ENCODE peak calls at places on chromosomes 11 and 22, in ten cellular contexts. Y is endothelial cell of umbilical vein, L is HCT116, I is gastrocnemius medialis, D is GM12878, G is breast epithelium, O is transverse colon, X is ovary, E is stomach, U is body of pancreas. T is an unnamed sample. For H3K36me3 and H3K4me1, the result is how much of the 10 kb centered on the place peaks cover.

GRCh38 chr11:128981254-128981653 is 38.6 kb upstream of the TP53AIP1 start:
- DNase-seq in G (no peak), X (no peak), D (no peak), U (no peak), O (no peak), E (no peak), L (no peak), Y (no peak), I (no peak), T (no peak)

GRCh38 chr11:130131957-130132850 is 27.4 kb upstream of the ST14 start:
- DNase-seq in I (peak), G (no peak), L (peak), D (peak), Y (peak), O (peak), U (peak), X (no peak), E (peak), T (no peak)

GRCh38 chr11:21704539-21704938 is 488.3 kb upstream of the ANO5 start:
- DNase-seq in X (no peak), L (no peak), U (no peak), G (no peak), E (no peak), D (no peak), I (no peak), O (no peak), Y (no peak), T (no peak)

GRCh38 chr22:27801616-27802388 is at the start of gene MN1:
- DNase-seq in X (peak), Y (peak), E (peak), L (no peak), I (no peak), U (peak), G (no peak), D (no peak), O (peak), T (peak)

GRCh38 chr22:48088926-48089536 is 1326.6 kb downstream of the TBC1D22A start:
- DNase-seq in E (no peak), D (no peak), L (no peak), G (peak), Y (no peak), O (no peak), U (no peak), I (no peak), X (no peak), T (no peak)

GRCh38 chr11:127674754-127675153 is 674.2 kb upstream of the KIRREL3 start:
- DNase-seq in E (no peak), X (no peak), D (no peak), Y (no peak), L (no peak), G (no peak), O (no peak), U (no peak), I (no peak), T (no peak)

GRCh38 chr11:795638-796564 is 2.2 kb downstream of the SLC25A22 start:
- DNase-seq in I (peak), L (no peak), D (no peak), E (peak), X (peak), O (peak), U (peak), G (no peak), Y (peak), T (peak)

GRCh38 chr11:134574425-134574824 is 162.4 kb upstream of the B3GAT1 start:
- DNase-seq in E (no peak), X (no peak), Y (no peak), U (no peak), G (no peak), D (no peak), O (no peak), I (no peak), L (no peak), T (no peak)

GRCh38 chr11:19995131-19995530 is 165.1 kb downstream of the DBX1 start:
- DNase-seq in O (no peak), I (peak), D (no peak), X (no peak), U (peak), L (peak), G (no peak), Y (peak), E (no peak), T (peak)

GRCh38 chr22:27473533-27473932 is 328.0 kb downstream of the MN1 start:
- DNase-seq in G (no peak), X (no peak), D (no peak), U (no peak), E (no peak), L (peak), I (no peak), Y (no peak), O (no peak), T (no peak)

GRCh38 chr22:35575116-35575748 is 34.6 kb downstream of the RASD2 start:
- DNase-seq in X (no peak), D (no peak), Y (no peak), G (no peak), E (no peak), I (no peak), L (no peak), U (no peak), O (no peak), T (no peak)

GRCh38 chr11:72641900-72642814 is 32.1 kb downstream of the PDE2A start:
- DNase-seq in Y (peak), O (peak), G (no peak), L (no peak), E (peak), U (peak), I (no peak), D (no peak), X (no peak), T (no peak)

DNA sequence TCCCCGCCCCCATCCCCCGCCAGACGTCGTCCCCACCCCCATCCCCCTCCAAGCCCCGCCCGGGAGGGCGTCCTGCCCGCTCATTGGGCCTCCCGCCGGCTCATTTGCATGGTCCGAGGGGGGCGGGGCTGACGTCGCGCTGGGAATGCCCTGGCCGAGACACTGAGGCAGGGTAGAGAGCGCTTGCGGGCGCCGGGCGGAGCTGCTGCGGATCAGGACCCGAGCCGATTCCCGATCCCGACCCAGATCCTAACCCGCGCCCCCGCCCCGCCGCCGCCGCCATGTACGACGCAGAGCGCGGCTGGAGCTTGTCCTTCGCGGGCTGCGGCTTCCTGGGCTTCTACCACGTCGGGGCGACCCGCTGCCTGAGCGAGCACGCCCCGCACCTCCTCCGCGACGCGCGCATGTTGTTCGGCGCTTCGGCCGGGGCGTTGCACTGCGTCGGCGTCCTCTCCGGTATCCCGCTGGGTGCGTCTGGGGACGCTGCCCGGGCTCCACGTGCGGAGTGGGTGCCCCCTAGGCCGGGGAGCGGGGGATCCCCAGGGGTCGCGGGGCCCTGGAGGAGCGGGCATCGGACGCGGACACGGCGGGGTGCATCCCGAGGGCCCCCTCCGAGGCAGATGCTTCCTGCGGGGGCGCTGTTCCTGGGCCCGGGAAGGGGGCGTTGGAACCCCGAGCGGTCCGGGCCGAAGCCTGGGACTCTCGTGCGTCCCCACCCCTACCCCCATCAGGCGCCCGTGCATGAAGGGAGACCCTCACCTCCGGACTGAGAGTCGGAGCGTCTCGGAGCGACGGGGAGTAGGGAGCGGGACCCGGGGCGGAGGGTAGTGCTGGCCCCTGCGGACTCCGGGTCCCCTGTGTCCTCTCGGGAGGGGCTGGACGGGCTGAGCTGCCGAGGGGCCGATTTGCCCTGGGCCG is at the start of gene PNPLA3:
- DNase-seq in Y (peak), D (no peak), L (peak), I (peak), X (peak), G (peak), O (peak), U (peak), E (peak), T (peak)
- TF ChIP-seq POLR2A in Y (peak), D (peak), L (peak), I (peak), X (no peak), G (no peak), O (peak), U (peak), E (no peak), T (peak)

GRCh38 chr22:38248280-38248679 is 24.5 kb downstream of the TMEM184B start:
- DNase-seq in E (no peak), U (no peak), I (no peak), D (no peak), O (no peak), X (no peak), G (no peak), Y (no peak), L (no peak), T (no peak)

GRCh38 chr22:38246046-38246658 is 26.7 kb downstream of the TMEM184B start:
- DNase-seq in X (no peak), E (no peak), I (no peak), Y (no peak), G (no peak), U (no peak), D (no peak), O (no peak), L (no peak), T (no peak)

GRCh38 chr22:38246692-38247091 is 26.1 kb downstream of the TMEM184B start:
- DNase-seq in D (no peak), O (no peak), L (no peak), E (no peak), I (peak), X (no peak), G (no peak), U (no peak), Y (no peak), T (no peak)

GRCh38 chr22:38249301-38249700 is 23.5 kb downstream of the TMEM184B start:
- DNase-seq in D (no peak), X (no peak), U (no peak), L (no peak), I (no peak), E (no peak), Y (no peak), O (no peak), G (no peak), T (no peak)

GRCh38 chr22:38247713-38248112 is 25.1 kb downstream of the TMEM184B start:
- DNase-seq in D (no peak), X (no peak), E (no peak), L (no peak), Y (no peak), I (no peak), O (no peak), G (no peak), U (no peak), T (no peak)
- H3K36me3 ChIP-seq in D (under half), X (under half), E (under half), L (under half), Y (under half), I (under half), O (under half), G (under half), U (under half), T (under half)

GRCh38 chr11:114124601-114125144 is 65.2 kb downstream of the ZBTB16 start:
- DNase-seq in D (no peak), G (no peak), L (no peak), U (no peak), X (no peak), Y (no peak), E (no peak), I (peak), O (no peak), T (no peak)

GRCh38 chr11:114123692-114124330 is 64.3 kb downstream of the ZBTB16 start:
- DNase-seq in Y (no peak), D (no peak), U (no peak), G (no peak), O (no peak), I (peak), L (no peak), X (no peak), E (no peak), T (no peak)

GRCh38 chr11:114128399-114128798 is 68.9 kb downstream of the ZBTB16 start:
- DNase-seq in D (no peak), E (no peak), X (no peak), Y (no peak), I (no peak), O (peak), G (no peak), L (no peak), U (no peak), T (no peak)

GRCh38 chr11:114125531-114125930 is 66.0 kb downstream of the ZBTB16 start:
- DNase-seq in Y (no peak), U (no peak), G (no peak), I (peak), O (no peak), D (no peak), X (no peak), E (no peak), L (no peak), T (no peak)

DNA sequence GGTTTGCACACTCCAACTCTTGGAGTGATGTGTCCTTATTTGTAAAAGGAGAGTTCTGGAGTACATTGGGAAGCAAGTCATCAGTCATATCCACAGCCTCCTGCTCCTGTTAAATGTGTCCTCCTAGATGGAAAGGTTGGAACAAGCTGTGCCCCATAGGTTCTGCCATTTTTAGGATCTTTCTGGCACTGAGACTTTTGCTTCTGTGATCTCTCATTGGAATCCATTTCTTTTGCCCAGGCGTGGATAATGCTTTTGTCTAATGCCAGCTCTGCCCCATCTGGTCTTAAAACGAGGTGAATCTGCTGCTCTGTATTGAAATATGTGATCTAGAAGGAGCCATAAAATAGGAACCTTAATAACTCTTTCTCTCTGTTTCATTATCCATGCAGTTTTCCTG is 66.4 kb downstream of the ZBTB16 start:
- DNase-seq in O (no peak), G (no peak), E (no peak), X (no peak), I (no peak), L (no peak), D (no peak), U (no peak), Y (no peak), T (no peak)
- H3K4me1 ChIP-seq in O (half or more), G (under half), E (half or more), X (under half), I (half or more), L (under half), D (under half), U (half or more), Y (under half), T (under half)

GRCh38 chr22:41800348-41801146 is at the start of gene CCDC134:
- DNase-seq in U (peak), O (peak), L (peak), G (peak), D (peak), E (peak), X (peak), Y (peak), I (peak), T (peak)
- TF ChIP-seq POLR2A in U (peak), O (peak), L (peak), G (peak), D (peak), E (no peak), X (peak), Y (peak), I (peak), T (peak)

DNA sequence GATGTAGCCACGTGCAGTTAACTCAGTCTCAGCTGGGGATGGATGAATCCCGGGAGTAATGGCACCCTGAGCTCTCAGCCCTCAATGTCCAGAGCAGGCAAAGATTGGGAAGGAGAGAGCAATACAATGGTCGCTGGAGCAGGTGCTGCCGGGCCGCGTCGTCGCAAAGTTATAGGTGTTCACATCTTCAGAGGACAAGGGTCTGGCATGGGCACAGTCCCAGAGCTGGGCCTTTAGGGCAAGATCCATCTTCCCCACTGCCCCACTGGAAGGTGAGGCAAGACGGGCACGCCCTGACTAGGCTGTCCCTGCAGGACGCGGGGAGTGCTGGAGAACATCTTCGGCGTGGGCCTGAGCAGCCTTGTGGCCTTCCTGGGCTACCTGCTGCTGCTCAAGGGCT is 7.6 kb downstream of the PCNX3 start:
- DNase-seq in E (no peak), D (no peak), L (no peak), G (no peak), O (no peak), I (no peak), U (no peak), Y (no peak), X (no peak), T (no peak)
- H3K36me3 ChIP-seq in E (half or more), D (under half), L (under half), G (under half), O (under half), I (under half), U (under half), Y (under half), X (under half), T (half or more)

DNA sequence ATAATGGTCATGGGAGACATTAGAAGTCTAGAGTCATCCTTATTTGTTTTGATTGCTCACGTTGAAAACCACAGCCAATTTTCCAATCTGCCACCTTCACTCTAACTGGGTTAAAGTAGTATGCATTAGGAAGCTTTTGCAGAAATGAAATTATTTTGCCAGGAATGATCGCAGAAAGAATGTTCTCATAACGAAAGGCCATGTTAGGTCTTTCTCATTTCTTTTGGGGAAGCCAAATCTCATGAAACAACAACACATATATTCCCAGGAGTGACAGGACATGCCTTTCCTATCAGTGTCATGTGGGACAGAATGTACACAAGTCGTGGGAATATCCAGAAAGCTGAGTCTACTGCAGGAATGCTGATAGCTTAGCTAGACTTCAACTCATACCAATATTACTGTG is 386.3 kb downstream of the AASDHPPT start:
- DNase-seq in E (no peak), L (no peak), Y (no peak), I (no peak), D (no peak), X (no peak), G (no peak), O (no peak), U (no peak), T (no peak)
- H3K4me1 ChIP-seq in E (under half), L (under half), Y (under half), I (under half), D (under half), X (under half), G (under half), O (under half), U (half or more), T (under half)

GRCh38 chr11:67404515-67405195 is 772 bp downstream of the TBC1D10C start:
- DNase-seq in E (no peak), L (no peak), D (no peak), Y (no peak), I (no peak), O (no peak), U (no peak), G (no peak), X (no peak), T (peak)
- TF ChIP-seq POLR2A in E (no peak), L (no peak), D (no peak), Y (no peak), I (no peak), O (no peak), U (no peak), G (no peak), X (no peak), T (no peak)

DNA sequence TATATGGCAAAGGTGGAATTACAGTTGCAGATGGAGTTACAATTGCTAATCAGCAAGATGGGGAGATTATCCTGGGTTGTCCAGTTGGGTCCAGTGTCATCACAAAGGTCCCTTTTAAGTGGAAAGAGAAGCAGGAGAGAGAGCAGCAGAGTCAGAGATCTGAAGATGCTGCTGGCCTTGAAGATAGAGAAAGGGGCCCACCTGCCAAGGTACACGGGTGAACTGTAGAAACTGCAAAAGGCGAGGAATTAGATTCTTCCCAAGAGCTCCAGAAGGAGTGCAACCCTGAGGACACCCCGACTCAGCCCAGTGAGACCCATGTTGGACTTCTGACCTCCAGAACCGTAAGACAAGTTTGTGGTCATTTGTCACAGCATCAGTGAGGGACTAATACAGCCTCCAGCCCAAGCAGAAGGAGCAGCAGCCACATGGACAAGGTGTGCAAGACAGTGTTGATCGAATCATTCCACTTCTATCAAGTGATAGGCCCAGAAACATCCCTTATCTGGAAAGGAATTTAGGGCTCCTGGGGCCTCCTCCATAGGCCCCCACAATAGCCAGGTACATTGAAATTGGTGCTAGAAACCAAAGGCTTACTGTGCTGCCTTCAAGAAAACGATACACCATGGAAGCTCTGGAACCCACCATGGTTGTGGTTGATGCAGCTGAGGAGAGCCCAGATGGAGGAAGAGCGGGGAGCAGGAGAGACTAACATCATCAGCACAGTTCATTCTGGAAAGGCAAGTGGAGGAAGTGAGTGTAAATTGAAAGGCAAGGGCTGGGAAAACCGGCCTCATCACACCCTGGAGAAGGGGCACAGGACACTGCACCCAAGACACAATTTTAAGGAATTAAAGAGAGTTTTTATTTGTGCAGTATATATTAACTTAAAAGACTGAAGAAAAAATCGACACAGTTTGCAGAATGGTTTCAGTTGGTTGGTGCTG is 23.3 kb downstream of the SNAP29 start:
- DNase-seq in G (no peak), I (no peak), O (no peak), Y (no peak), L (no peak), X (no peak), E (no peak), U (no peak), D (no peak), T (no peak)
- H3K36me3 ChIP-seq in G (under half), I (under half), O (under half), Y (under half), L (under half), X (under half), E (half or more), U (under half), D (under half), T (under half)

T was measured in Peyer's patch.